ENCODE peak calls at places on chromosomes 2 and 18, in four cellular contexts. N, L, Q and S are unnamed samples.

GRCh38 chr18:28086530-28087172 is 90.3 kb downstream of the CDH2 start:
- DNase-seq in N (no peak), L (no peak), Q (no peak), S (no peak)

GRCh38 chr2:238136820-238137537 is 1.5 kb upstream of the KLHL30 start:
- DNase-seq in Q (no peak), N (no peak), L (no peak), S (no peak)

GRCh38 chr2:147937744-147938349 is 82.7 kb downstream of the ORC4 start:
- DNase-seq in Q (no peak), N (no peak), L (no peak), S (no peak)

GRCh38 chr2:156708051-156708450 is 271.9 kb downstream of the GPD2 start:
- DNase-seq in L (no peak), Q (no peak), N (no peak), S (no peak)

GRCh38 chr2:45652090-45653050 is 895 bp downstream of the PRKCE start:
- DNase-seq in N (no peak), Q (peak; percentile 65), L (no peak), S (no peak)

GRCh38 chr18:35466334-35466733 is 31.4 kb downstream of the INO80C start:
- DNase-seq in Q (no peak), L (no peak), N (no peak), S (no peak)

GRCh38 chr18:31243740-31244512 is 74.0 kb upstream of the DSG1 start:
- DNase-seq in N (no peak), Q (no peak), L (no peak), S (no peak)

GRCh38 chr2:232235716-232236115 is 142.8 kb upstream of the ALPP start:
- DNase-seq in L (no peak), N (no peak), Q (no peak), S (no peak)

GRCh38 chr2:168490015-168490874 is 34.2 kb downstream of the CERS6 start:
- DNase-seq in N (peak; percentile 14), Q (no peak), L (no peak), S (no peak)

GRCh38 chr2:3656762-3657691 is 973 bp upstream of the ALLC start:
- DNase-seq in L (no peak), N (no peak), Q (no peak), S (peak; percentile 37)

GRCh38 chr2:61438670-61439069 is 32.2 kb downstream of the USP34 start:
- DNase-seq in L (no peak), Q (no peak), N (no peak), S (no peak)

GRCh38 chr18:22031581-22031980 is 137.8 kb upstream of the GATA6 start:
- DNase-seq in L (no peak), N (no peak), Q (no peak), S (no peak)

GRCh38 chr2:33068261-33068660 is 121.5 kb downstream of the LTBP1 start:
- DNase-seq in Q (no peak), L (no peak), N (no peak), S (no peak)

GRCh38 chr2:39392672-39393071 is 44.4 kb downstream of the MAP4K3 start:
- DNase-seq in N (no peak), Q (no peak), L (no peak), S (no peak)